ENCODE peak calls at places on chromosomes 12 and 14, in four cellular contexts. One of them, this sample, is unnamed.

GRCh38 chr12:127389923-127390322 is 877.0 kb upstream of the TMEM132C start:
- DNase-seq in RWPE2: peak; percentile 77
- DNase-seq in A549: peak; percentile 6
- DNase-seq in astrocyte of the spinal cord: peak; percentile 82
- DNase-seq in this sample: no peak

GRCh38 chr12:108318472-108319275 is 20.4 kb downstream of the CMKLR1 start:
- DNase-seq in A549: no peak
- DNase-seq in astrocyte of the spinal cord: no peak
- DNase-seq in RWPE2: no peak
- DNase-seq in this sample: no peak

GRCh38 chr14:68967459-68967940 is 11.6 kb downstream of the ACTN1 start:
- DNase-seq in astrocyte of the spinal cord: no peak
- DNase-seq in RWPE2: no peak
- DNase-seq in A549: no peak
- DNase-seq in this sample: no peak

GRCh38 chr12:90940872-90941499 is 14.0 kb downstream of the CCER1 start:
- DNase-seq in astrocyte of the spinal cord: peak; percentile 74
- DNase-seq in A549: peak; percentile 76
- DNase-seq in RWPE2: no peak
- DNase-seq in this sample: no peak

GRCh38 chr14:31834616-31835015 is 242.5 kb upstream of the ARHGAP5 start:
- DNase-seq in astrocyte of the spinal cord: peak; percentile 60
- DNase-seq in A549: peak; percentile 3
- DNase-seq in RWPE2: no peak
- DNase-seq in this sample: no peak

GRCh38 chr12:68240975-68241374 is 12.4 kb downstream of the IL22 start:
- DNase-seq in A549: no peak
- DNase-seq in RWPE2: no peak
- DNase-seq in astrocyte of the spinal cord: peak; percentile 56
- DNase-seq in this sample: no peak

GRCh38 chr12:49022558-49023178 is 4.1 kb upstream of the PRKAG1 start:
- DNase-seq in A549: no peak
- DNase-seq in RWPE2: no peak
- DNase-seq in astrocyte of the spinal cord: no peak
- DNase-seq in this sample: no peak

GRCh38 chr12:112022241-112023016 is 9.2 kb downstream of the ERP29 start:
- DNase-seq in RWPE2: no peak
- DNase-seq in astrocyte of the spinal cord: no peak
- DNase-seq in A549: no peak
- DNase-seq in this sample: no peak

GRCh38 chr12:116924558-116925453 is 14.1 kb downstream of the FBXW8 start:
- DNase-seq in A549: peak; percentile 24
- DNase-seq in RWPE2: no peak
- DNase-seq in astrocyte of the spinal cord: peak; percentile 81
- DNase-seq in this sample: no peak

GRCh38 chr12:112858776-112859175 is 48.0 kb upstream of the OAS1 start:
- DNase-seq in A549: no peak
- DNase-seq in astrocyte of the spinal cord: no peak
- DNase-seq in RWPE2: no peak
- DNase-seq in this sample: no peak

GRCh38 chr12:11875414-11875935 is 195.3 kb upstream of the BCL2L14 start:
- DNase-seq in A549: no peak
- DNase-seq in RWPE2: no peak
- DNase-seq in astrocyte of the spinal cord: no peak
- DNase-seq in this sample: no peak

GRCh38 chr14:50998612-50999011 is 54.3 kb upstream of the PYGL start:
- DNase-seq in RWPE2: no peak
- DNase-seq in astrocyte of the spinal cord: no peak
- DNase-seq in A549: no peak
- DNase-seq in this sample: no peak

GRCh38 chr12:47577213-47577612 is 128.6 kb downstream of the RPAP3 start:
- DNase-seq in A549: no peak
- DNase-seq in astrocyte of the spinal cord: no peak
- DNase-seq in RWPE2: no peak
- DNase-seq in this sample: no peak

GRCh38 chr14:103377522-103378041 is 7.6 kb upstream of the MARK3 start:
- DNase-seq in RWPE2: no peak
- DNase-seq in astrocyte of the spinal cord: no peak
- DNase-seq in A549: no peak
- DNase-seq in this sample: no peak

GRCh38 chr14:59631237-59631636 is 54.6 kb upstream of the CCDC175 start:
- DNase-seq in astrocyte of the spinal cord: no peak
- DNase-seq in A549: peak; percentile 12
- DNase-seq in RWPE2: no peak
- DNase-seq in this sample: no peak

DNA sequence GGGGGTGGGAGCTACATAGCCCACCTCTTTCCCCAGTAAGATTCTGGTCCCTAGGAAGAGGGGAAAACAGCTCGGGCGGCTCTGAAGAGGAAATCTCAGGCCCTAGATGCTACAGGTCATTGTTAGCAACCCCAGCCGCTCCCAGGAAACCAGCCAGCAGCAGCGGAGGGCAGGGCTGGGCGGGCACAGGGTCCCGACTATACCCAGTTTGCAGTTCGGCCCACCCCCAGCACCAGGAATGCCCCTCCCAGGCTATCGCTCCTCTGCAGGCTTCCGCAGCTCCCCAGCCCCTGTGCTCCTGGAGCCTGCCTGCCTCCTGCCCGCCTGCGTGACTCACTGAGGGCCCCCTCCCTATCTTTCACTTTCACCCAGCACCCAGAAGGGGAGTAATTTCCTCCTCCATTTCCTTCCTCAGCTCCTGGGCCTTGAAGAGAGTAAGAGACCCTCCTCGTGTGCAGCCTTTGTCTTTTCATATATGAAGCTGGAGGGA is 27.2 kb upstream of the PNMA1 start:
- DNase-seq in RWPE2: peak; percentile 98
- DNase-seq in A549: peak; percentile 61
- DNase-seq in astrocyte of the spinal cord: peak; percentile 78
- DNase-seq in this sample: no peak
- H3K4me3 ChIP-seq in RWPE2: no peak overlapping the region
- H3K4me3 ChIP-seq in A549: peak overlapping the region; percentile 19
- H3K4me3 ChIP-seq in astrocyte of the spinal cord: no peak overlapping the region
- H3K4me3 ChIP-seq in this sample: peak overlapping the region; percentile 37

DNA sequence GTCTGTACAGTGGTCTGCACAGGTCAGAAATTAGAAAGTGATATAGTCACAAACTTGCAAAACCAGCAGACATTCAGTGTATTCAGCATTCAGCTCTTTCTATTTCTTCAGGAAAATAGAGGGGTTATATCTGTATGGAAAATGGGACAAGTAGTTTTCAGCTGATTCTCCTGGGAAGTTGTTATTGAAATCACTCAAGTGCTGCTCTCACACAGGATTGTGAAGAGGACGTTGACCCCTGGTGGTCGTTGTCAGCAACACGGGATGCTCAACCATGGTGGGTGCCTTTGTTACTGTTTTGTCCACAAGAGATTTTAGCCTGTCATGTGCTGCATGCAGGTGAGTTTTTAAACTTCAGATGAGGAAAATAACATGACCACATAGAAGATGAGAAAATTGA is 981.8 kb downstream of the TMEM121 start:
- DNase-seq in astrocyte of the spinal cord: no peak
- DNase-seq in RWPE2: no peak
- DNase-seq in A549: no peak
- DNase-seq in this sample: no peak
- TF ChIP-seq CTCF in astrocyte of the spinal cord: no peak
- TF ChIP-seq CTCF in RWPE2: no peak
- TF ChIP-seq CTCF in A549: no peak
- TF ChIP-seq CTCF in this sample: no peak

GRCh38 chr14:30560581-30560980 is 1.6 kb downstream of the G2E3 start:
- DNase-seq in astrocyte of the spinal cord: no peak
- DNase-seq in A549: no peak
- DNase-seq in RWPE2: no peak
- DNase-seq in this sample: no peak
- H3K4me3 ChIP-seq in astrocyte of the spinal cord: peak overlapping the region; percentile 98
- H3K4me3 ChIP-seq in A549: peak overlapping the region; percentile 75
- H3K4me3 ChIP-seq in RWPE2: peak overlapping the region; percentile 89
- H3K4me3 ChIP-seq in this sample: peak overlapping the region; percentile 86

GRCh38 chr12:106724116-106724515 is 50.4 kb upstream of the RIC8B start:
- DNase-seq in RWPE2: no peak
- DNase-seq in A549: no peak
- DNase-seq in astrocyte of the spinal cord: no peak
- DNase-seq in this sample: no peak

GRCh38 chr12:106721931-106722330 is 52.6 kb upstream of the RIC8B start:
- DNase-seq in RWPE2: no peak
- DNase-seq in A549: no peak
- DNase-seq in astrocyte of the spinal cord: no peak
- DNase-seq in this sample: peak; percentile 27

GRCh38 chr12:106724934-106725333 is 49.5 kb upstream of the RIC8B start:
- DNase-seq in RWPE2: no peak
- DNase-seq in astrocyte of the spinal cord: no peak
- DNase-seq in A549: no peak
- DNase-seq in this sample: no peak

GRCh38 chr12:106723416-106723815 is 51.1 kb upstream of the RIC8B start:
- DNase-seq in A549: no peak
- DNase-seq in astrocyte of the spinal cord: no peak
- DNase-seq in RWPE2: no peak
- DNase-seq in this sample: no peak

DNA sequence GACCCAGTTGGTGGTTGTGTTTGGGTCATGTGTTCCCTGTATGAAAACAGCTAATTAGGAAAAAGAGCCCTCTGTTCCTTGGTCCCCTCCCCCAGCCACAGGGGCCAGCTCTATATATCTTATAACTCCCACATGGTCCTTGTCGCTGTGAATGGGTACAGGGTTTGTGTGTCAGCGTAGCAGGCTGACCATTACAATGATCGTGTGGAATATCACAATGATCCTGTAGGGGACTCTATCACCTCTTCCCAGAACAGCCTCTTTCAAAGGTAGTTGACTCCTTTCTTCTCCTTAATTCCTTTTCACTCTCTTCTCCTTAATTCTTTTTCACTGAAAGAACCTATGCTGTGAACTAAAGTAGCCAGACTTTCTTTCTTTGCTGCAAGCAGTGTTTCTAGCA is 51.6 kb upstream of the RIC8B start:
- DNase-seq in RWPE2: no peak
- DNase-seq in astrocyte of the spinal cord: no peak
- DNase-seq in A549: no peak
- DNase-seq in this sample: no peak
- TF ChIP-seq CTCF in RWPE2: no peak
- TF ChIP-seq CTCF in astrocyte of the spinal cord: no peak
- TF ChIP-seq CTCF in A549: no peak
- TF ChIP-seq CTCF in this sample: peak; percentile 32

GRCh38 chr12:56153291-56154065 is 1.1 kb downstream of the MYL6B start:
- DNase-seq in RWPE2: no peak
- DNase-seq in A549: no peak
- DNase-seq in astrocyte of the spinal cord: no peak
- DNase-seq in this sample: no peak
- H3K4me3 ChIP-seq in RWPE2: peak overlapping the region; percentile 46
- H3K4me3 ChIP-seq in A549: peak overlapping the region; percentile 53
- H3K4me3 ChIP-seq in astrocyte of the spinal cord: peak overlapping the region; percentile 74
- H3K4me3 ChIP-seq in this sample: peak overlapping the region; percentile 86

GRCh38 chr12:110284597-110284996 is 3.5 kb downstream of the ATP2A2 start:
- DNase-seq in RWPE2: no peak
- DNase-seq in A549: no peak
- DNase-seq in astrocyte of the spinal cord: no peak
- DNase-seq in this sample: no peak

GRCh38 chr12:110289711-110290078 is 8.6 kb downstream of the ATP2A2 start:
- DNase-seq in RWPE2: no peak
- DNase-seq in astrocyte of the spinal cord: no peak
- DNase-seq in A549: no peak
- DNase-seq in this sample: no peak

GRCh38 chr12:110287986-110288385 is 6.9 kb downstream of the ATP2A2 start:
- DNase-seq in RWPE2: no peak
- DNase-seq in astrocyte of the spinal cord: no peak
- DNase-seq in A549: no peak
- DNase-seq in this sample: no peak

GRCh38 chr12:110282956-110283817 is 2.1 kb downstream of the ATP2A2 start:
- DNase-seq in astrocyte of the spinal cord: no peak
- DNase-seq in RWPE2: no peak
- DNase-seq in A549: no peak
- DNase-seq in this sample: no peak

GRCh38 chr12:110289021-110289710 is 8.1 kb downstream of the ATP2A2 start:
- DNase-seq in A549: no peak
- DNase-seq in RWPE2: no peak
- DNase-seq in astrocyte of the spinal cord: no peak
- DNase-seq in this sample: no peak
- TF ChIP-seq CTCF in A549: no peak
- TF ChIP-seq CTCF in RWPE2: no peak
- TF ChIP-seq CTCF in astrocyte of the spinal cord: no peak
- TF ChIP-seq CTCF in this sample: no peak

This sample was measured in epithelial cell of proximal tubule.